ENCODE peak calls at places on chromosomes 6 and 20, in six cellular contexts. One of them, this sample, is unnamed.

GRCh38 chr6:11448038-11448437 is 89.5 kb upstream of the TMEM170B start:
- DNase-seq in GM13976: no peak
- DNase-seq in activated naive CD4-positive, alpha-beta T cell treated with Interleukin-2 at 50 U/mL for 16 hours: no peak
- DNase-seq in NCI-H2029: no peak
- DNase-seq in lung: no peak
- DNase-seq in activated naive CD8-positive, alpha-beta T cell treated with anti-CD3 and anti-CD28 coated beads, Interleukin-2, amount 50 U/mL, for 16 hours: no peak
- DNase-seq in this sample: no peak

GRCh38 chr6:164022632-164023031 is 608.1 kb downstream of the QKI start:
- DNase-seq in GM13976: no peak
- DNase-seq in activated naive CD8-positive, alpha-beta T cell treated with anti-CD3 and anti-CD28 coated beads, Interleukin-2, amount 50 U/mL, for 16 hours: no peak
- DNase-seq in NCI-H2029: no peak
- DNase-seq in lung: no peak
- DNase-seq in activated naive CD4-positive, alpha-beta T cell treated with Interleukin-2 at 50 U/mL for 16 hours: no peak
- DNase-seq in this sample: no peak

GRCh38 chr6:35363293-35363750 is 21.0 kb downstream of the PPARD start:
- DNase-seq in activated naive CD4-positive, alpha-beta T cell treated with Interleukin-2 at 50 U/mL for 16 hours: no peak
- DNase-seq in activated naive CD8-positive, alpha-beta T cell treated with anti-CD3 and anti-CD28 coated beads, Interleukin-2, amount 50 U/mL, for 16 hours: no peak
- DNase-seq in lung: no peak
- DNase-seq in GM13976: no peak
- DNase-seq in NCI-H2029: no peak
- DNase-seq in this sample: no peak

GRCh38 chr6:148192310-148192709 is 150.3 kb upstream of the SASH1 start:
- DNase-seq in lung: no peak
- DNase-seq in activated naive CD4-positive, alpha-beta T cell treated with Interleukin-2 at 50 U/mL for 16 hours: no peak
- DNase-seq in NCI-H2029: no peak
- DNase-seq in activated naive CD8-positive, alpha-beta T cell treated with anti-CD3 and anti-CD28 coated beads, Interleukin-2, amount 50 U/mL, for 16 hours: no peak
- DNase-seq in GM13976: no peak
- DNase-seq in this sample: no peak

GRCh38 chr6:97445406-97445805 is 162.4 kb upstream of the MMS22L start:
- DNase-seq in NCI-H2029: no peak
- DNase-seq in GM13976: no peak
- DNase-seq in activated naive CD8-positive, alpha-beta T cell treated with anti-CD3 and anti-CD28 coated beads, Interleukin-2, amount 50 U/mL, for 16 hours: no peak
- DNase-seq in lung: no peak
- DNase-seq in activated naive CD4-positive, alpha-beta T cell treated with Interleukin-2 at 50 U/mL for 16 hours: no peak
- DNase-seq in this sample: no peak

GRCh38 chr6:106181664-106182418 is 95.7 kb downstream of the PRDM1 start:
- DNase-seq in GM13976: no peak
- DNase-seq in activated naive CD8-positive, alpha-beta T cell treated with anti-CD3 and anti-CD28 coated beads, Interleukin-2, amount 50 U/mL, for 16 hours: no peak
- DNase-seq in lung: no peak
- DNase-seq in NCI-H2029: no peak
- DNase-seq in activated naive CD4-positive, alpha-beta T cell treated with Interleukin-2 at 50 U/mL for 16 hours: no peak
- DNase-seq in this sample: no peak

GRCh38 chr6:145507251-145507650 is 228.1 kb downstream of the EPM2A start:
- DNase-seq in NCI-H2029: no peak
- DNase-seq in GM13976: no peak
- DNase-seq in lung: no peak
- DNase-seq in activated naive CD8-positive, alpha-beta T cell treated with anti-CD3 and anti-CD28 coated beads, Interleukin-2, amount 50 U/mL, for 16 hours: no peak
- DNase-seq in activated naive CD4-positive, alpha-beta T cell treated with Interleukin-2 at 50 U/mL for 16 hours: no peak
- DNase-seq in this sample: no peak

GRCh38 chr20:52231230-52231746 is 39.7 kb upstream of the ZFP64 start:
- DNase-seq in activated naive CD4-positive, alpha-beta T cell treated with Interleukin-2 at 50 U/mL for 16 hours: no peak
- DNase-seq in activated naive CD8-positive, alpha-beta T cell treated with anti-CD3 and anti-CD28 coated beads, Interleukin-2, amount 50 U/mL, for 16 hours: no peak
- DNase-seq in GM13976: no peak
- DNase-seq in lung: no peak
- DNase-seq in NCI-H2029: no peak
- DNase-seq in this sample: no peak

GRCh38 chr6:108589244-108589730 is 28.6 kb downstream of the FOXO3 start:
- DNase-seq in GM13976: no peak
- DNase-seq in activated naive CD4-positive, alpha-beta T cell treated with Interleukin-2 at 50 U/mL for 16 hours: no peak
- DNase-seq in activated naive CD8-positive, alpha-beta T cell treated with anti-CD3 and anti-CD28 coated beads, Interleukin-2, amount 50 U/mL, for 16 hours: no peak
- DNase-seq in NCI-H2029: peak
- DNase-seq in lung: peak
- DNase-seq in this sample: no peak

GRCh38 chr6:112269979-112270378 is 15.6 kb upstream of the LAMA4 start:
- DNase-seq in activated naive CD8-positive, alpha-beta T cell treated with anti-CD3 and anti-CD28 coated beads, Interleukin-2, amount 50 U/mL, for 16 hours: no peak
- DNase-seq in lung: no peak
- DNase-seq in GM13976: no peak
- DNase-seq in NCI-H2029: no peak
- DNase-seq in activated naive CD4-positive, alpha-beta T cell treated with Interleukin-2 at 50 U/mL for 16 hours: no peak
- DNase-seq in this sample: no peak

GRCh38 chr6:143368426-143368825 is 82.1 kb downstream of the ADAT2 start:
- DNase-seq in activated naive CD4-positive, alpha-beta T cell treated with Interleukin-2 at 50 U/mL for 16 hours: no peak
- DNase-seq in GM13976: peak
- DNase-seq in activated naive CD8-positive, alpha-beta T cell treated with anti-CD3 and anti-CD28 coated beads, Interleukin-2, amount 50 U/mL, for 16 hours: no peak
- DNase-seq in NCI-H2029: no peak
- DNase-seq in lung: no peak
- DNase-seq in this sample: no peak

GRCh38 chr6:11653028-11653583 is 115.6 kb downstream of the TMEM170B start:
- DNase-seq in GM13976: peak
- DNase-seq in activated naive CD8-positive, alpha-beta T cell treated with anti-CD3 and anti-CD28 coated beads, Interleukin-2, amount 50 U/mL, for 16 hours: peak
- DNase-seq in lung: no peak
- DNase-seq in NCI-H2029: no peak
- DNase-seq in activated naive CD4-positive, alpha-beta T cell treated with Interleukin-2 at 50 U/mL for 16 hours: peak
- DNase-seq in this sample: peak

GRCh38 chr6:121885399-121886152 is 450.1 kb downstream of the GJA1 start:
- DNase-seq in activated naive CD4-positive, alpha-beta T cell treated with Interleukin-2 at 50 U/mL for 16 hours: no peak
- DNase-seq in lung: no peak
- DNase-seq in NCI-H2029: no peak
- DNase-seq in activated naive CD8-positive, alpha-beta T cell treated with anti-CD3 and anti-CD28 coated beads, Interleukin-2, amount 50 U/mL, for 16 hours: no peak
- DNase-seq in GM13976: no peak
- DNase-seq in this sample: no peak

GRCh38 chr6:169788809-169789145 is 37.4 kb downstream of the ERMARD start:
- DNase-seq in activated naive CD8-positive, alpha-beta T cell treated with anti-CD3 and anti-CD28 coated beads, Interleukin-2, amount 50 U/mL, for 16 hours: no peak
- DNase-seq in GM13976: no peak
- DNase-seq in activated naive CD4-positive, alpha-beta T cell treated with Interleukin-2 at 50 U/mL for 16 hours: no peak
- DNase-seq in NCI-H2029: no peak
- DNase-seq in lung: no peak
- DNase-seq in this sample: no peak

GRCh38 chr6:90295854-90296345 is 743 bp downstream of the BACH2 start:
- DNase-seq in lung: peak
- DNase-seq in activated naive CD8-positive, alpha-beta T cell treated with anti-CD3 and anti-CD28 coated beads, Interleukin-2, amount 50 U/mL, for 16 hours: peak
- DNase-seq in activated naive CD4-positive, alpha-beta T cell treated with Interleukin-2 at 50 U/mL for 16 hours: peak
- DNase-seq in NCI-H2029: peak
- DNase-seq in GM13976: peak
- DNase-seq in this sample: peak

GRCh38 chr20:45012682-45013302 is 46.5 kb downstream of the STK4 start:
- DNase-seq in NCI-H2029: no peak
- DNase-seq in activated naive CD4-positive, alpha-beta T cell treated with Interleukin-2 at 50 U/mL for 16 hours: no peak
- DNase-seq in GM13976: no peak
- DNase-seq in activated naive CD8-positive, alpha-beta T cell treated with anti-CD3 and anti-CD28 coated beads, Interleukin-2, amount 50 U/mL, for 16 hours: no peak
- DNase-seq in lung: no peak
- DNase-seq in this sample: no peak

This sample was measured in stimulated activated CD4-positive, alpha-beta T cell treated with anti-CD3 and anti-CD28 coated beads, Interleukin-1b, Interleukin-23, amount 100 ng/mL, for 4 hours.